ENCODE peak calls at places on chromosomes 4 and X, in seven cellular contexts. V is PC-3, T is astrocyte, U is GM23248, W is fibroblast of lung, X is MM.1S, Z is HepG2. S is an unnamed sample.

GRCh38 chrX:10121787-10122186 is 35.0 kb upstream of the CLCN4 start:
- DNase-seq in V (no peak), T (no peak), U (no peak), W (no peak), X (peak), Z (no peak), S (no peak)

GRCh38 chrX:140503714-140504351 is 1.0 kb downstream of the SOX3 start:
- DNase-seq in V (no peak), T (peak), U (peak), W (peak), X (no peak), Z (no peak), S (no peak)

GRCh38 chrX:133810925-133811324 is 174.5 kb downstream of the GPC3 start:
- DNase-seq in V (no peak), T (no peak), U (no peak), W (no peak), X (no peak), Z (no peak), S (no peak)

GRCh38 chr4:184408021-184408710 is 66.2 kb downstream of the IRF2 start:
- DNase-seq in V (peak), T (peak), U (peak), W (peak), X (no peak), Z (no peak), S (no peak)

GRCh38 chrX:7219153-7219705 is 71.3 kb upstream of the PUDP start:
- DNase-seq in V (no peak), T (no peak), U (no peak), W (no peak), X (no peak), Z (peak), S (no peak)

GRCh38 chr4:138404801-138405200 is 162.7 kb upstream of the SLC7A11 start:
- DNase-seq in V (no peak), T (no peak), U (no peak), W (no peak), X (no peak), Z (no peak), S (no peak)

GRCh38 chr4:84750260-84750955 is 167.5 kb downstream of the CDS1 start:
- DNase-seq in V (peak), T (peak), U (peak), W (peak), X (peak), Z (peak), S (peak)

GRCh38 chrX:18173494-18174180 is 47.0 kb downstream of the BEND2 start:
- DNase-seq in V (no peak), T (no peak), U (no peak), W (no peak), X (no peak), Z (no peak), S (no peak)

GRCh38 chr4:151673913-151674520 is 86.8 kb downstream of the GATB start:
- DNase-seq in V (no peak), T (no peak), U (no peak), W (no peak), X (no peak), Z (no peak), S (no peak)

GRCh38 chr4:77152421-77152820 is 4.6 kb upstream of the CCNG2 start:
- DNase-seq in V (peak), T (no peak), U (peak), W (no peak), X (no peak), Z (no peak), S (no peak)

GRCh38 chr4:71303850-71304249 is 35.0 kb upstream of the SLC4A4 start:
- DNase-seq in V (no peak), T (no peak), U (peak), W (peak), X (no peak), Z (no peak), S (no peak)

GRCh38 chr4:119750771-119751170 is 122.2 kb upstream of the PDE5A start:
- DNase-seq in V (no peak), T (peak), U (peak), W (peak), X (no peak), Z (no peak), S (no peak)

GRCh38 chr4:150206265-150206664 is 128.0 kb downstream of the DCLK2 start:
- DNase-seq in V (no peak), T (no peak), U (no peak), W (no peak), X (no peak), Z (no peak), S (no peak)
- H3K4me3 ChIP-seq in V (no peak), T (no peak), U (no peak), W (no peak), X (no peak), Z (no peak), S (no peak)

GRCh38 chr4:182213024-182213423 is 30.2 kb upstream of the TENM3 start:
- DNase-seq in V (no peak), T (peak), U (no peak), W (peak), X (no peak), Z (no peak), S (no peak)
- TF ChIP-seq EZH2 in V (no peak), T (no peak), U (no peak), W (no peak), X (no peak), Z (no peak), S (no peak)

DNA sequence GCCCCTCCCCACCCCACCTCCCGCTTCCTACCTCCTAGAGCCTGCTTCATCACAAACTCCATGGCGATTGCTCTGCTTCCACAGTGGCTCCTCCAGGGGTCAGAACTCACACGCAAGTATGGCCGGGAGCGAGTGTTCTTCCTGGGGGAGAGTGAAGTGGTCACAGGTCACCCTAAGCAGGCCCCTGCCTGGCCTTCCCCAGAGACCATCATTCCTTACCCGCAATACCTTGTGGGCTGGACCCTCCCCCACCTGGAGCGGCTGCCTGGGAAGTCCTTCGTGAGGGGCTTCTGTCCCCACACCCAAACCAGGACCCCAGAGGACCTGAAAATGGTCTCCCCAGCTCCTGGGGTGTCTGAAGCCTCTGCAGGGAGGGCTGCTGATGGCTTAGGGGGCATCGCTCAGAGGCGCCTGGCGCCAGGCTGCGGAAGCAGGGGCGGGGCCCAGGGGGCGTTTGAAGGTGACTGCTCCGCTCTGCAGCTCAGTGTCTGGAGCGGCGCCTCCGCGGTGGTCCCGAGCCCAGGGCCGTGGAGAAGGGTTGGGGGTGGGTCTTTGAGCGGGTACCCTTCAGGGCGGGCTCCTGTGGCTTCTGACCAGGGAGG is 1.4 kb downstream of the CPLX1 start:
- DNase-seq in V (no peak), T (no peak), U (no peak), W (no peak), X (no peak), Z (no peak), S (no peak)
- H3K4me3 ChIP-seq in V (no peak), T (no peak), U (no peak), W (no peak), X (no peak), Z (no peak), S (no peak)

DNA sequence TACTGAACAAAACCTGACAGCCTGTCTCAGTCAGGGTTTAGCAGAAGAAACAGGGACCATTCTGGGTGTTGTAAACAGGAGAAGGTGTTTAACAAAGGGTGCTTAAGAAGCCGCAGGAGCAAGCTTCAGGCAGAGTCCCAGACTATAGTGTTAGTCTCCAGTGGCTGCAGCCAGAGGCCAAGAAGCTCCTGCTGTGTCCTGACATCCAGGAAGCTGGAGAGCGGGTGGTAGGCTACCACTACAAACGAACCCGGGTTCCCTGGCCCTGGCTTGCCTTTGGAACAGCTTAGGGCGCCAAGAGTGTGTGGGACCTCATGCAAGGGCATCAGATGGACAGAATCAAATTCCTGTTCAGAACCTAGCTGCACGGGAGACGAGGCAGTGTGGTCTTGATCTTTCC is 27.9 kb downstream of the TKTL1 start:
- DNase-seq in V (no peak), T (no peak), U (no peak), W (no peak), X (no peak), Z (no peak), S (no peak)
- TF ChIP-seq EZH2 in V (no peak), T (no peak), U (no peak), W (no peak), X (no peak), Z (no peak), S (no peak)

DNA sequence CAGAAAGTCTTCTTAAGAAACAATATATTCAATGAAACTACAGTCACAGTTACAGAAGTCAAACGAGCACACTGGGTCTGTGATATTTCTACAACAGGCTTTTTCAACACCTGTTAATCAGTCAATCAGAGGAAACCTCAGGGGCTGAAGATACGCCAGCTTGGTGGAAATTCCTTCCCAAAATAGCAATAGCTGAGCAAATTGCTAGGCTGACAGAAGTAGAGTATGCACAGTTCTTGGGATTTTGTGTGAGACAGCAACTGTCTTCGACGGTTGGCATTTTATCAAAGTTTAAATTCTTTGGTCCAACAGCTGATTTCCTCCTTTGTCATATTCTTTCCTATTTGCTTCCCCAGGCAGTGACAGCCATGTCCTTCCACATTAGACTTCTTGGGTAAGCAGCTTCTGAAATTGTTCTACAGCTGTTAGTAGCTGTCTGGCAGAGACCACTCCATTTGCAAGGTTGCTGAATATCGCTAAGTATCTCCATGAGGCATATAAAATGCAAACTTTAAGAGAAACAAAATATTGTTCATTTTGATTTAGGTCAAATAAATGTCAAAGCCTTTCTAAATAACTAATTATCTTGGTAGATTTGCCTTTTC is 8.0 kb upstream of the PALLD start:
- DNase-seq in V (no peak), T (no peak), U (no peak), W (no peak), X (no peak), Z (no peak), S (no peak)
- H3K4me3 ChIP-seq in V (no peak), T (no peak), U (no peak), W (no peak), X (no peak), Z (no peak), S (no peak)

GRCh38 chr4:4858527-4858926 is 938 bp upstream of the MSX1 start:
- DNase-seq in V (no peak), T (no peak), U (no peak), W (no peak), X (no peak), Z (no peak), S (no peak)

GRCh38 chr4:4860381-4860802 is 927 bp downstream of the MSX1 start:
- DNase-seq in V (no peak), T (no peak), U (no peak), W (no peak), X (peak), Z (peak), S (no peak)

GRCh38 chr4:4860803-4861591 is 1.5 kb downstream of the MSX1 start:
- DNase-seq in V (no peak), T (no peak), U (peak), W (no peak), X (no peak), Z (peak), S (no peak)

GRCh38 chr4:4859010-4859798 is at the start of gene MSX1:
- DNase-seq in V (peak), T (peak), U (peak), W (peak), X (peak), Z (peak), S (no peak)

DNA sequence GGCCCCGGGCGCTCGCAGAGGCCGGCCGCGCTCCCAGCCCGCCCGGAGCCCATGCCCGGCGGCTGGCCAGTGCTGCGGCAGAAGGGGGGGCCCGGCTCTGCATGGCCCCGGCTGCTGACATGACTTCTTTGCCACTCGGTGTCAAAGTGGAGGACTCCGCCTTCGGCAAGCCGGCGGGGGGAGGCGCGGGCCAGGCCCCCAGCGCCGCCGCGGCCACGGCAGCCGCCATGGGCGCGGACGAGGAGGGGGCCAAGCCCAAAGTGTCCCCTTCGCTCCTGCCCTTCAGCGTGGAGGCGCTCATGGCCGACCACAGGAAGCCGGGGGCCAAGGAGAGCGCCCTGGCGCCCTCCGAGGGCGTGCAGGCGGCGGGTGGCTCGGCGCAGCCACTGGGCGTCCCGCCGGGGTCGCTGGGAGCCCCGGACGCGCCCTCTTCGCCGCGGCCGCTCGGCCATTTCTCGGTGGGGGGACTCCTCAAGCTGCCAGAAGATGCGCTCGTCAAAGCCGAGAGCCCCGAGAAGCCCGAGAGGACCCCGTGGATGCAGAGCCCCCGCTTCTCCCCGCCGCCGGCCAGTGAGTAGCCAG is 425 bp downstream of the MSX1 start:
- DNase-seq in V (no peak), T (no peak), U (peak), W (no peak), X (peak), Z (no peak), S (no peak)
- TF ChIP-seq EZH2 in V (no peak), T (no peak), U (no peak), W (no peak), X (no peak), Z (no peak), S (peak)

DNA sequence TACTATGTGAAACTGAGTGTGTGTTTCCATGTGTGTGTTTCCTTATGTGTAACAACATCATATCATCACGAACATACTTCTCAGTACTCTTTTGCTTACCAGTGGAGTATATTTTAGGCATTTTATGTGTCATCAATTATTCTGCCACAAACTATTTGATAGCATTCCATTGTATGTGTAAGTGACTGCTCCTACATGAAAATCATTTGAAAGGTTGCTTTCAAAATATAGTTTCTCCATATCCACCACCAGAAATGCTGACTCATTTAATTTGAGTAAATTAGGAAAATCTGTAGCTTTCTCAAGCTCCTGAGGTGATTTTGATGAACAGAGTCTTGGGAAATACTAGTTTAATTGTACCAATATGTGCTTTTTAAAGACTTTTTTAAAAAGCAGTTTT is 376.2 kb downstream of the PCDH18 start:
- DNase-seq in V (peak), T (peak), U (peak), W (peak), X (no peak), Z (no peak), S (no peak)
- H3K4me3 ChIP-seq in V (no peak), T (no peak), U (peak), W (no peak), X (no peak), Z (no peak), S (no peak)

GRCh38 chr4:54230479-54231418 is 1.7 kb downstream of the PDGFRA start:
- DNase-seq in V (no peak), T (peak), U (peak), W (peak), X (no peak), Z (no peak), S (no peak)

GRCh38 chr4:54228064-54228527 is 997 bp upstream of the PDGFRA start:
- DNase-seq in V (peak), T (peak), U (peak), W (peak), X (peak), Z (peak), S (no peak)

GRCh38 chr4:54231419-54232150 is 2.5 kb downstream of the PDGFRA start:
- DNase-seq in V (no peak), T (peak), U (peak), W (peak), X (no peak), Z (no peak), S (no peak)

GRCh38 chr4:54228563-54229501 is at the start of gene PDGFRA:
- DNase-seq in V (no peak), T (peak), U (peak), W (peak), X (no peak), Z (no peak), S (no peak)

GRCh38 chr4:54229631-54230478 is 762 bp downstream of the PDGFRA start:
- DNase-seq in V (no peak), T (peak), U (peak), W (peak), X (no peak), Z (no peak), S (no peak)
- TF ChIP-seq EZH2 in V (peak), T (no peak), U (no peak), W (no peak), X (no peak), Z (no peak), S (peak)

GRCh38 chr4:115159141-115159540 is 45.7 kb upstream of the NDST4 start:
- DNase-seq in V (no peak), T (peak), U (peak), W (peak), X (no peak), Z (no peak), S (no peak)
- H3K4me3 ChIP-seq in V (no peak), T (no peak), U (peak), W (no peak), X (no peak), Z (no peak), S (no peak)

GRCh38 chr4:21304061-21304541 is 603.8 kb downstream of the PACRGL start:
- DNase-seq in V (no peak), T (no peak), U (peak), W (no peak), X (no peak), Z (no peak), S (no peak)
- TF ChIP-seq EZH2 in V (peak), T (no peak), U (no peak), W (no peak), X (no peak), Z (no peak), S (peak)